ENCODE peak calls at places on chromosomes 12 and 14, in ten cellular contexts. One of them, this sample, is unnamed. For H3K4me1, the result is how much of the 10 kb centered on the place peaks cover.

GRCh38 chr12:953776-954175 is 4.3 kb upstream of the RAD52 start:
- DNase-seq in fibroblast of lung: peak
- DNase-seq in tibial artery: no peak
- DNase-seq in A549: no peak
- DNase-seq in pancreas: no peak
- DNase-seq in cardiac muscle cell: peak
- DNase-seq in ascending aorta: no peak
- DNase-seq in lung: no peak
- DNase-seq in IMR-90: peak
- DNase-seq in upper lobe of left lung: no peak
- DNase-seq in this sample: no peak

GRCh38 chr12:30286345-30286926 is 409.2 kb downstream of the IPO8 start:
- DNase-seq in IMR-90: peak
- DNase-seq in fibroblast of lung: peak
- DNase-seq in pancreas: no peak
- DNase-seq in cardiac muscle cell: peak
- DNase-seq in tibial artery: no peak
- DNase-seq in lung: no peak
- DNase-seq in A549: peak
- DNase-seq in ascending aorta: no peak
- DNase-seq in upper lobe of left lung: no peak
- DNase-seq in this sample: no peak

GRCh38 chr12:108793756-108794441 is 62.6 kb upstream of the CORO1C start:
- DNase-seq in tibial artery: peak
- DNase-seq in fibroblast of lung: no peak
- DNase-seq in lung: no peak
- DNase-seq in cardiac muscle cell: peak
- DNase-seq in A549: no peak
- DNase-seq in ascending aorta: peak
- DNase-seq in pancreas: no peak
- DNase-seq in upper lobe of left lung: no peak
- DNase-seq in IMR-90: no peak
- DNase-seq in this sample: no peak

GRCh38 chr12:80860206-80860605 is 77.5 kb downstream of the LIN7A start:
- DNase-seq in lung: no peak
- DNase-seq in pancreas: no peak
- DNase-seq in fibroblast of lung: peak
- DNase-seq in tibial artery: no peak
- DNase-seq in ascending aorta: no peak
- DNase-seq in cardiac muscle cell: no peak
- DNase-seq in IMR-90: no peak
- DNase-seq in upper lobe of left lung: no peak
- DNase-seq in A549: no peak
- DNase-seq in this sample: no peak

GRCh38 chr14:72682188-72682587 is 211.7 kb downstream of the DPF3 start:
- DNase-seq in tibial artery: no peak
- DNase-seq in lung: no peak
- DNase-seq in A549: no peak
- DNase-seq in ascending aorta: no peak
- DNase-seq in cardiac muscle cell: peak
- DNase-seq in IMR-90: peak
- DNase-seq in fibroblast of lung: peak
- DNase-seq in upper lobe of left lung: no peak
- DNase-seq in pancreas: no peak
- DNase-seq in this sample: no peak

GRCh38 chr12:34396861-34397590 is 374.7 kb downstream of the ALG10 start:
- DNase-seq in A549: no peak
- DNase-seq in upper lobe of left lung: peak
- DNase-seq in lung: peak
- DNase-seq in cardiac muscle cell: no peak
- DNase-seq in fibroblast of lung: no peak
- DNase-seq in tibial artery: peak
- DNase-seq in IMR-90: no peak
- DNase-seq in ascending aorta: peak
- DNase-seq in pancreas: peak
- DNase-seq in this sample: peak

GRCh38 chr12:1859643-1860042 is 39.3 kb downstream of the LRTM2 start:
- DNase-seq in cardiac muscle cell: no peak
- DNase-seq in ascending aorta: peak
- DNase-seq in upper lobe of left lung: no peak
- DNase-seq in pancreas: no peak
- DNase-seq in IMR-90: peak
- DNase-seq in A549: peak
- DNase-seq in lung: no peak
- DNase-seq in fibroblast of lung: no peak
- DNase-seq in tibial artery: peak
- DNase-seq in this sample: peak

GRCh38 chr12:88141425-88141773 is 489 bp downstream of the CEP290 start:
- DNase-seq in tibial artery: no peak
- DNase-seq in A549: no peak
- DNase-seq in pancreas: no peak
- DNase-seq in IMR-90: no peak
- DNase-seq in ascending aorta: no peak
- DNase-seq in cardiac muscle cell: no peak
- DNase-seq in lung: no peak
- DNase-seq in upper lobe of left lung: no peak
- DNase-seq in fibroblast of lung: no peak
- DNase-seq in this sample: no peak

GRCh38 chr12:103482365-103482764 is 13.4 kb downstream of the C12orf42 start:
- DNase-seq in lung: no peak
- DNase-seq in cardiac muscle cell: no peak
- DNase-seq in fibroblast of lung: no peak
- DNase-seq in pancreas: no peak
- DNase-seq in tibial artery: no peak
- DNase-seq in upper lobe of left lung: no peak
- DNase-seq in IMR-90: no peak
- DNase-seq in ascending aorta: no peak
- DNase-seq in A549: no peak
- DNase-seq in this sample: no peak

GRCh38 chr12:11840350-11840749 is 190.9 kb downstream of the ETV6 start:
- DNase-seq in tibial artery: no peak
- DNase-seq in lung: no peak
- DNase-seq in upper lobe of left lung: no peak
- DNase-seq in ascending aorta: peak
- DNase-seq in cardiac muscle cell: peak
- DNase-seq in fibroblast of lung: no peak
- DNase-seq in IMR-90: no peak
- DNase-seq in A549: no peak
- DNase-seq in pancreas: no peak
- DNase-seq in this sample: no peak

GRCh38 chr14:92408186-92408585 is 85.2 kb downstream of the SLC24A4 start:
- DNase-seq in upper lobe of left lung: no peak
- DNase-seq in cardiac muscle cell: peak
- DNase-seq in pancreas: no peak
- DNase-seq in A549: no peak
- DNase-seq in ascending aorta: no peak
- DNase-seq in tibial artery: no peak
- DNase-seq in lung: no peak
- DNase-seq in IMR-90: peak
- DNase-seq in fibroblast of lung: peak
- DNase-seq in this sample: no peak

GRCh38 chr14:74401504-74402241 is 24.3 kb downstream of the SYNDIG1L start:
- DNase-seq in upper lobe of left lung: no peak
- DNase-seq in ascending aorta: peak
- DNase-seq in A549: no peak
- DNase-seq in IMR-90: no peak
- DNase-seq in fibroblast of lung: no peak
- DNase-seq in cardiac muscle cell: no peak
- DNase-seq in tibial artery: peak
- DNase-seq in lung: no peak
- DNase-seq in pancreas: no peak
- DNase-seq in this sample: peak

GRCh38 chr14:77508249-77508648 is 9.6 kb upstream of the ISM2 start:
- DNase-seq in cardiac muscle cell: peak
- DNase-seq in fibroblast of lung: peak
- DNase-seq in tibial artery: no peak
- DNase-seq in upper lobe of left lung: no peak
- DNase-seq in IMR-90: peak
- DNase-seq in A549: peak
- DNase-seq in lung: no peak
- DNase-seq in ascending aorta: no peak
- DNase-seq in pancreas: no peak
- DNase-seq in this sample: no peak

GRCh38 chr12:48865141-48865440 is 579 bp downstream of the RND1 start:
- DNase-seq in fibroblast of lung: no peak
- DNase-seq in upper lobe of left lung: no peak
- DNase-seq in lung: no peak
- DNase-seq in cardiac muscle cell: no peak
- DNase-seq in tibial artery: no peak
- DNase-seq in A549: no peak
- DNase-seq in pancreas: no peak
- DNase-seq in ascending aorta: no peak
- DNase-seq in IMR-90: no peak
- DNase-seq in this sample: no peak

DNA sequence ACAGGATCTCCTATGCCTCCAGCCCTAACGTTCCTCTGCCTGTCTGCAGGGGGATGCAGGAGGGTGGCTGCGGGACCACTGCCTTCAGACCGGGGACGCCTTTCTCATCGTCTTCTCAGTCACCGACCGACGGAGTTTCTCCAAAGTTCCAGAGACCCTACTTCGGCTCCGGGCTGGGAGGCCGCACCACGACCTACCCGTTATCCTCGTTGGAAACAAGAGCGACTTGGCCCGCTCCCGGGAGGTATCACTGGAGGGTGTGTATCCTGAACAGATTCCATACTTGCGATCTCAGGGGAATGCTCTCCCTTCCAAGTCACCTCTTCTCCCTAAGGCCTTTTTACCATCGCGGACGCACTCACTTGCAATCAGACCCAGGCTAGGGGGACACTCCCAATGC is 3.0 kb downstream of the REM2 start:
- DNase-seq in A549: no peak
- DNase-seq in fibroblast of lung: no peak
- DNase-seq in tibial artery: peak
- DNase-seq in ascending aorta: no peak
- DNase-seq in IMR-90: no peak
- DNase-seq in lung: no peak
- DNase-seq in pancreas: peak
- DNase-seq in upper lobe of left lung: no peak
- DNase-seq in cardiac muscle cell: no peak
- DNase-seq in this sample: no peak
- H3K4me3 ChIP-seq in A549: peak
- H3K4me3 ChIP-seq in fibroblast of lung: peak
- H3K4me3 ChIP-seq in tibial artery: peak
- H3K4me3 ChIP-seq in ascending aorta: no peak
- H3K4me3 ChIP-seq in IMR-90: no peak
- H3K4me3 ChIP-seq in lung: no peak
- H3K4me3 ChIP-seq in pancreas: no peak
- H3K4me3 ChIP-seq in upper lobe of left lung: peak
- H3K4me3 ChIP-seq in cardiac muscle cell: peak
- H3K4me3 ChIP-seq in this sample: peak

GRCh38 chr12:66902020-66902419 is 223.1 kb upstream of the GRIP1 start:
- DNase-seq in tibial artery: no peak
- DNase-seq in IMR-90: no peak
- DNase-seq in A549: no peak
- DNase-seq in cardiac muscle cell: no peak
- DNase-seq in pancreas: no peak
- DNase-seq in upper lobe of left lung: no peak
- DNase-seq in fibroblast of lung: no peak
- DNase-seq in ascending aorta: no peak
- DNase-seq in lung: no peak
- DNase-seq in this sample: no peak
- H3K4me1 ChIP-seq in tibial artery: under half
- H3K4me1 ChIP-seq in IMR-90: under half
- H3K4me1 ChIP-seq in A549: under half
- H3K4me1 ChIP-seq in cardiac muscle cell: under half
- H3K4me1 ChIP-seq in pancreas: under half
- H3K4me1 ChIP-seq in upper lobe of left lung: under half
- H3K4me1 ChIP-seq in fibroblast of lung: under half
- H3K4me1 ChIP-seq in ascending aorta: under half
- H3K4me1 ChIP-seq in lung: under half
- H3K4me1 ChIP-seq in this sample: under half

GRCh38 chr14:104771918-104772706 is 19.2 kb downstream of the SIVA1 start:
- DNase-seq in fibroblast of lung: no peak
- DNase-seq in ascending aorta: no peak
- DNase-seq in cardiac muscle cell: no peak
- DNase-seq in tibial artery: no peak
- DNase-seq in IMR-90: no peak
- DNase-seq in A549: no peak
- DNase-seq in lung: no peak
- DNase-seq in pancreas: peak
- DNase-seq in upper lobe of left lung: peak
- DNase-seq in this sample: no peak

GRCh38 chr14:104771374-104771773 is 18.4 kb downstream of the SIVA1 start:
- DNase-seq in tibial artery: no peak
- DNase-seq in ascending aorta: no peak
- DNase-seq in lung: no peak
- DNase-seq in upper lobe of left lung: peak
- DNase-seq in cardiac muscle cell: no peak
- DNase-seq in pancreas: peak
- DNase-seq in A549: no peak
- DNase-seq in fibroblast of lung: no peak
- DNase-seq in IMR-90: no peak
- DNase-seq in this sample: no peak

GRCh38 chr14:104770072-104770579 is 17.2 kb downstream of the SIVA1 start:
- DNase-seq in A549: no peak
- DNase-seq in pancreas: peak
- DNase-seq in upper lobe of left lung: peak
- DNase-seq in ascending aorta: no peak
- DNase-seq in tibial artery: no peak
- DNase-seq in IMR-90: no peak
- DNase-seq in lung: no peak
- DNase-seq in cardiac muscle cell: no peak
- DNase-seq in fibroblast of lung: no peak
- DNase-seq in this sample: no peak

GRCh38 chr14:104769324-104770071 is 16.6 kb downstream of the SIVA1 start:
- DNase-seq in A549: no peak
- DNase-seq in IMR-90: no peak
- DNase-seq in fibroblast of lung: no peak
- DNase-seq in upper lobe of left lung: peak
- DNase-seq in cardiac muscle cell: no peak
- DNase-seq in ascending aorta: no peak
- DNase-seq in tibial artery: no peak
- DNase-seq in pancreas: peak
- DNase-seq in lung: no peak
- DNase-seq in this sample: no peak

DNA sequence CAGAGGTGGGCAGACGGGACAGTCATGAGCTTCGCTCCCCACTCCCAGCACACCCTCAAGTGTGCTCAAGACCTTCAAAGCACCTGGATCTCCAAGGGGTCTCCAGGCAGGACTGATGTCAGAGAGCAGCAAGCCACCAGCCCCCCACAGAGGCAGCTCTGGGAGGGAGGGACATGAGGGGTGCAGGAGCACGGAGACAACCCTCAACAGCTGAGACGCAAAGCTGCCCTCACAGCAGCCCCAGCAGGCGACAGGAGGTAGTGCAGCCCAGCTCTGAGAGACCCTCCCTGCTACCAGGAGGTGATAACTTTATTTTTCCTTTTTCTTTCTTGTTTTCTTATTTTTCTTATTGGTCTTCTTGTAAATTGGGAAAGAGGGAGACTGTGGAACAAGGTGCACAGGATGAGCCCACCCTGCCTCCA is 17.9 kb downstream of the SIVA1 start:
- DNase-seq in A549: peak
- DNase-seq in upper lobe of left lung: no peak
- DNase-seq in pancreas: peak
- DNase-seq in fibroblast of lung: no peak
- DNase-seq in lung: no peak
- DNase-seq in ascending aorta: no peak
- DNase-seq in cardiac muscle cell: no peak
- DNase-seq in IMR-90: no peak
- DNase-seq in tibial artery: no peak
- DNase-seq in this sample: no peak
- TF ChIP-seq CTCF in A549: peak
- TF ChIP-seq CTCF in upper lobe of left lung: peak
- TF ChIP-seq CTCF in pancreas: peak
- TF ChIP-seq CTCF in fibroblast of lung: peak
- TF ChIP-seq CTCF in lung: no peak
- TF ChIP-seq CTCF in ascending aorta: peak
- TF ChIP-seq CTCF in cardiac muscle cell: peak
- TF ChIP-seq CTCF in IMR-90: peak
- TF ChIP-seq CTCF in tibial artery: peak
- TF ChIP-seq CTCF in this sample: peak

GRCh38 chr14:55158412-55158811 is 29.4 kb downstream of the LGALS3 start:
- DNase-seq in lung: no peak
- DNase-seq in cardiac muscle cell: no peak
- DNase-seq in tibial artery: no peak
- DNase-seq in upper lobe of left lung: no peak
- DNase-seq in ascending aorta: no peak
- DNase-seq in IMR-90: no peak
- DNase-seq in pancreas: no peak
- DNase-seq in fibroblast of lung: no peak
- DNase-seq in A549: no peak
- DNase-seq in this sample: no peak
- H3K4me3 ChIP-seq in lung: no peak
- H3K4me3 ChIP-seq in cardiac muscle cell: no peak
- H3K4me3 ChIP-seq in tibial artery: no peak
- H3K4me3 ChIP-seq in upper lobe of left lung: no peak
- H3K4me3 ChIP-seq in ascending aorta: no peak
- H3K4me3 ChIP-seq in IMR-90: no peak
- H3K4me3 ChIP-seq in pancreas: no peak
- H3K4me3 ChIP-seq in fibroblast of lung: no peak
- H3K4me3 ChIP-seq in A549: no peak
- H3K4me3 ChIP-seq in this sample: no peak

This sample was measured in RWPE2.